ENCODE peak calls at places on chromosomes 6 and 20, in nine cellular contexts. J is choroid plexus epithelial cell, T is fibroblast of villous mesenchyme, R is suprapubic skin, C is fibroblast of the aortic adventitia, M is IMR-90, X is mucosa of descending colon, Q is AG09309, D is aorta. G is an unnamed sample.

GRCh38 chr6:6968357-6968730 is 139.4 kb upstream of the RREB1 start:
- DNase-seq in J (no peak), T (no peak), R (no peak), C (no peak), M (no peak), X (no peak), Q (no peak), D (no peak), G (no peak)

GRCh38 chr6:45422541-45423110 is 44.9 kb upstream of the SUPT3H start:
- DNase-seq in J (peak; percentile 76), T (no peak), R (no peak), C (peak; percentile 56), M (peak; percentile 55), X (peak; percentile 57), Q (no peak), D (peak; percentile 68), G (no peak)

GRCh38 chr6:150485559-150486517 is 113.8 kb upstream of the PLEKHG1 start:
- DNase-seq in J (no peak), T (peak; percentile 58), R (no peak), C (peak; percentile 61), M (no peak), X (no peak), Q (no peak), D (no peak), G (no peak)

GRCh38 chr6:164693934-164694333 is 615.5 kb downstream of the C6orf118 start:
- DNase-seq in J (no peak), T (no peak), R (no peak), C (peak; percentile 1), M (no peak), X (no peak), Q (no peak), D (no peak), G (no peak)

GRCh38 chr6:30145818-30146217 is 9.9 kb downstream of the TRIM40 start:
- DNase-seq in J (no peak), T (no peak), R (no peak), C (no peak), M (no peak), X (no peak), Q (no peak), D (no peak), G (no peak)

GRCh38 chr6:16199792-16200191 is 38.6 kb upstream of the GMPR start:
- DNase-seq in J (no peak), T (no peak), R (no peak), C (no peak), M (no peak), X (no peak), Q (no peak), D (no peak), G (no peak)

GRCh38 chr20:59010321-59010994 is 3.4 kb upstream of the CTSZ start:
- DNase-seq in J (no peak), T (no peak), R (no peak), C (no peak), M (no peak), X (no peak), Q (no peak), D (peak; percentile 46), G (no peak)

GRCh38 chr6:48243071-48243470 is 132.1 kb upstream of the PTCHD4 start:
- DNase-seq in J (no peak), T (no peak), R (no peak), C (no peak), M (no peak), X (no peak), Q (no peak), D (no peak), G (no peak)

GRCh38 chr6:136118787-136119186 is 131.3 kb downstream of the MTFR2 start:
- DNase-seq in J (no peak), T (no peak), R (no peak), C (no peak), M (no peak), X (no peak), Q (no peak), D (no peak), G (no peak)

GRCh38 chr6:30130887-30131862 is 4.8 kb upstream of the TRIM40 start:
- DNase-seq in J (peak; percentile 92), T (peak; percentile 92), R (no peak), C (peak; percentile 87), M (peak; percentile 85), X (no peak), Q (peak; percentile 62), D (peak; percentile 62), G (peak; percentile 55)

GRCh38 chr20:5569021-5569420 is 181.2 kb upstream of the SHLD1 start:
- DNase-seq in J (peak; percentile 77), T (peak; percentile 63), R (no peak), C (peak; percentile 58), M (peak; percentile 59), X (no peak), Q (peak; percentile 3), D (no peak), G (no peak)

GRCh38 chr6:134619077-134619476 is 301.2 kb upstream of the SGK1 start:
- DNase-seq in J (no peak), T (no peak), R (no peak), C (no peak), M (no peak), X (no peak), Q (no peak), D (no peak), G (no peak)

GRCh38 chr6:47070461-47070860 is 28.3 kb upstream of the ADGRF1 start:
- DNase-seq in J (no peak), T (no peak), R (no peak), C (no peak), M (no peak), X (no peak), Q (no peak), D (no peak), G (no peak)

GRCh38 chr6:138107752-138108592 is 753 bp upstream of the PERP start:
- DNase-seq in J (no peak), T (no peak), R (no peak), C (no peak), M (no peak), X (peak; percentile 85), Q (no peak), D (peak; percentile 41), G (no peak)

GRCh38 chr6:157605484-157605883 is 217.6 kb upstream of the SNX9 start:
- DNase-seq in J (no peak), T (no peak), R (no peak), C (no peak), M (no peak), X (no peak), Q (no peak), D (no peak), G (no peak)

GRCh38 chr20:4726710-4727391 is 5.1 kb downstream of the PRND start:
- DNase-seq in J (peak; percentile 56), T (peak; percentile 82), R (no peak), C (peak; percentile 42), M (peak; percentile 82), X (no peak), Q (peak; percentile 66), D (peak; percentile 67), G (peak; percentile 41)

DNA sequence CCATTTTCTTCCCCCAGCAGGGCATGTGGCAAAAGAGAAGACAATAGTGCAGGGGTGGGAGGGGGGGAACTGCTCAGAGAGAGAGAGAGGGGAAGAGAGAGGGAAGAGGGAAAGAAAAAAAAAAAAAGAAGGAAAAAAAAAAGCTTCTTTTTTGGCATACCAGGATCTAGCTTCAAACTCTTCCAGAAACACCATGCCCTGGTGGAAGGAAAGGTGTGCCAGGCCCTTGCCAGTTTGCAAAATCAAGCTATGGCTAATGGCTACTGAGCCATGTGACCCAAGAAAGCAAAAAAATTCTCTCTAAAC is 326 bp downstream of the ZMYND8 start:
- DNase-seq in J (no peak), T (no peak), R (no peak), C (no peak), M (no peak), X (no peak), Q (no peak), D (no peak), G (no peak)
- H3K4me3 ChIP-seq in J (peak overlapping the region; percentile 55), T (peak overlapping the region; percentile 64), R (peak overlapping the region; percentile 31), C (peak overlapping the region; percentile 61), M (no peak overlapping the region), X (no peak overlapping the region), Q (no peak overlapping the region), D (no peak overlapping the region), G (peak overlapping the region; percentile 54)

DNA sequence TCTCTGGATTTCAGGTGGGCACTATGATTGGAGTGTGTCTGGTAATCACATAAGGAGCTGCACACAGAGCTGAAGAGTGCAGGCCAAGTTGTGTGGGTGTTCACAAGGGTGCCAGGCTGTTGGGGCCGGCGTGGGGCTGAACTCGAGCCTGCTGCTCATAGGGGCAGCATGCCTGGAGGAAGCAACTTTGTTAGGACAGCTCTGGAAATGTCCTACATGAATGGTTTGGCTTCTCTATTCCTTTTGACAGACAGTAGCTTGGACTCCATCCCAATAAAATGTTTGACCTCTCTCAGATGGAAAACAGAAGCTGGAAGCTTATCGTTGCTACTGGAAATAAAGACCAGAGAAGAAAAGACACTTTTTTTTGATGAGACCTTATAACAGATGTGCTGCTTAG is 80.5 kb upstream of the EEF1E1 start:
- DNase-seq in J (peak; percentile 23), T (no peak), R (no peak), C (peak; percentile 42), M (no peak), X (no peak), Q (no peak), D (no peak), G (no peak)
- H3K4me3 ChIP-seq in J (no peak overlapping the region), T (no peak overlapping the region), R (no peak overlapping the region), C (no peak overlapping the region), M (no peak overlapping the region), X (no peak overlapping the region), Q (no peak overlapping the region), D (no peak overlapping the region), G (no peak overlapping the region)

DNA sequence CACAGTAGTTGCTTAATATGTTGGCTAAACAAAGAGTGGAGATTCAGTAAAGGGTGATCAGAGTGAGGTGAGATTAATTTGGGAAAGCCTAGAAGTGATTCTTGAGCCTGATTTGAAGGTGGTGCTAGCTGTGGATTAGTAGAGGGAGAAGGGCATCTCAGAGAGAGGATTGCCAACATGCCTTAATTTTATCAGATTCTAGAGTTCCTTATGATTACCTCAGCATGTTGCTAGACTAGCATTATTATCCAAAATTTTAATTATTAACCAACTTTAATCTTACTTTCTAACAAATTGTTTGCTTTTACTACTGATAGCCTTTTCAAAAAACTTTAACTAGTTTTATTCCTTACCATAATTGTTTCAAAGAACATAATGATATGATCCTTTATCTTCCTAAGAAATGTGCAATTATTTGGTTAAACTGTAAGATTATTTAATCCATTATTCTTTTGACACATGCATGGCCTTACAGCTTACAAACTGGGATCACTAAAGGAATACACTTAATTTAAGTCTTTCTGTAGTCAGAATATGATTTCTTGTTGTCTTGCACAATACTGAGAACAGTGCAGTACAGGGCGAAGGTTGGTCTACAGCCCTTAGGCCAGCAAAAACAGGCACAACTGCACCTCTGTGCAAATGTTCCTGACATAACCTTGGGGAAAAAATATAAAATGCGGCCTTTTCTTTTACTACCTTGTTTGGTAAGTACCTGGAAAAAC is 88.9 kb downstream of the SLC16A10 start:
- DNase-seq in J (no peak), T (no peak), R (no peak), C (no peak), M (no peak), X (no peak), Q (no peak), D (no peak), G (no peak)
- H3K4me3 ChIP-seq in J (no peak overlapping the region), T (no peak overlapping the region), R (no peak overlapping the region), C (no peak overlapping the region), M (no peak overlapping the region), X (no peak overlapping the region), Q (no peak overlapping the region), D (no peak overlapping the region), G (no peak overlapping the region)

DNA sequence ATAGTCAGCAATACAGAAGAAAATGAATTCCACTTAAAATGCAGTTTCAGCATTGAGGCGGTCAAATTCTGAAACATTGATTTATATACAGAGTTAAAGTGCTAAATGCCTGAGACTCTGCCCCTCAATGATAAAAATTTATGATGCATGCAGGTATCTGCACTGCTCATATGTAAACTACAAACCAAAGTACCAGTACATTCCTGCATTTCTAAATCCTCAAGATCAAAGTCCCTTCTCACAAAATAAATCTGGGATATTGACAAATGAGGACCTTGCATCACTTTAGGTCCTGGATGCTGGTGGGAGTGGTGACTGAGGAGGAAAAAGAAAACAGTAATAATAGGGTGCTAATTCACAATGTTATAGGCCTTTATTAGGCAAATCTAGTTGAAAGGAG is 101.9 kb downstream of the FIG4 start:
- DNase-seq in J (no peak), T (no peak), R (no peak), C (no peak), M (no peak), X (no peak), Q (no peak), D (no peak), G (no peak)
- H3K4me3 ChIP-seq in J (no peak overlapping the region), T (no peak overlapping the region), R (no peak overlapping the region), C (no peak overlapping the region), M (no peak overlapping the region), X (no peak overlapping the region), Q (no peak overlapping the region), D (no peak overlapping the region), G (no peak overlapping the region)

G was measured in skeletal muscle cell.